ENCODE peak calls at places on chromosomes 16 and 17, in seven cellular contexts. B, I, J, W, D, P and A are unnamed samples.

GRCh38 chr16:15418206-15418605 is 16.2 kb upstream of the BMERB1 start:
- DNase-seq in W (no peak), I (no peak), J (no peak), P (no peak), B (no peak), D (no peak), A (no peak)

GRCh38 chr17:57257213-57257873 is 1.0 kb downstream of the MSI2 start:
- DNase-seq in I (no peak), P (no peak), D (no peak), W (no peak), B (peak), J (peak), A (no peak)

GRCh38 chr16:49200223-49200820 is 81.3 kb downstream of the CBLN1 start:
- DNase-seq in I (no peak), D (no peak), J (no peak), P (no peak), W (no peak), B (no peak), A (no peak)

GRCh38 chr17:78571329-78571728 is 5.9 kb downstream of the DNAH17 start:
- DNase-seq in I (no peak), W (no peak), P (no peak), D (no peak), B (no peak), J (no peak), A (no peak)

GRCh38 chr16:10521681-10522274 is 58.6 kb downstream of the EMP2 start:
- DNase-seq in J (peak), B (peak), W (no peak), P (no peak), I (peak), D (peak), A (peak)

GRCh38 chr17:78241277-78242023 is 10.0 kb downstream of the TMEM235 start:
- DNase-seq in B (peak), D (peak), I (peak), W (no peak), P (no peak), J (peak), A (peak)

GRCh38 chr17:44219126-44219635 is 294 bp downstream of the UBTF start:
- DNase-seq in D (peak), J (peak), P (no peak), W (no peak), B (peak), I (no peak), A (peak)

GRCh38 chr16:49458656-49459445 is 85.2 kb downstream of the C16orf78 start:
- DNase-seq in B (no peak), D (no peak), P (no peak), I (no peak), W (no peak), J (no peak), A (no peak)

GRCh38 chr17:31696703-31697325 is 162.2 kb downstream of the COPRS start:
- DNase-seq in W (no peak), J (no peak), B (no peak), P (no peak), D (no peak), I (no peak), A (no peak)

GRCh38 chr17:78129385-78130079 is 977 bp upstream of the TMC6 start:
- DNase-seq in W (no peak), J (no peak), P (no peak), D (no peak), B (no peak), I (no peak), A (no peak)

GRCh38 chr17:31480067-31480466 is 88.6 kb downstream of the RAB11FIP4 start:
- DNase-seq in I (no peak), P (no peak), B (no peak), D (no peak), W (no peak), J (no peak), A (no peak)

GRCh38 chr16:57424599-57424998 is 20.0 kb downstream of the CCL17 start:
- DNase-seq in I (no peak), W (no peak), P (no peak), J (no peak), B (no peak), D (no peak), A (no peak)

GRCh38 chr16:57426356-57426755 is 20.8 kb downstream of the CIAPIN1 start:
- DNase-seq in P (no peak), I (no peak), W (no peak), B (no peak), D (no peak), J (no peak), A (no peak)

GRCh38 chr16:57419506-57419905 is 14.9 kb downstream of the CCL17 start:
- DNase-seq in W (no peak), P (no peak), I (no peak), B (no peak), J (no peak), D (no peak), A (no peak)

GRCh38 chr16:57423152-57423551 is 18.6 kb downstream of the CCL17 start:
- DNase-seq in W (no peak), I (no peak), B (no peak), J (no peak), P (no peak), D (no peak), A (no peak)

GRCh38 chr16:57422026-57422944 is 17.7 kb downstream of the CCL17 start:
- DNase-seq in D (peak), P (no peak), I (no peak), J (peak), B (peak), W (no peak), A (peak)
- TF ChIP-seq JUND in D (no peak), P (no peak), I (no peak), J (peak), B (no peak), W (no peak), A (no peak)

GRCh38 chr17:47733047-47733413 is at the start of gene TBX21:
- DNase-seq in W (no peak), I (peak), P (no peak), B (peak), J (peak), D (peak), A (no peak)
- TF ChIP-seq JUND in W (no peak), I (no peak), P (no peak), B (no peak), J (no peak), D (no peak), A (no peak)

GRCh38 chr16:87945351-87946042 is 5.7 kb upstream of the BANP start:
- DNase-seq in W (no peak), P (no peak), J (no peak), B (peak), D (no peak), I (peak), A (peak)
- TF ChIP-seq JUND in W (no peak), P (no peak), J (no peak), B (no peak), D (no peak), I (no peak), A (no peak)

GRCh38 chr16:19846421-19846820 is 38.2 kb downstream of the GPRC5B start:
- DNase-seq in W (no peak), P (no peak), J (no peak), D (no peak), I (no peak), B (no peak), A (no peak)

GRCh38 chr16:19841184-19841583 is 43.5 kb downstream of the GPRC5B start:
- DNase-seq in P (no peak), W (no peak), D (no peak), I (no peak), B (no peak), J (no peak), A (no peak)

GRCh38 chr16:19843371-19843770 is 41.3 kb downstream of the GPRC5B start:
- DNase-seq in I (no peak), W (no peak), J (no peak), B (no peak), D (no peak), P (no peak), A (no peak)

GRCh38 chr16:19842758-19843157 is 41.9 kb downstream of the GPRC5B start:
- DNase-seq in J (no peak), P (no peak), I (no peak), D (no peak), B (no peak), W (no peak), A (no peak)

GRCh38 chr16:19844945-19845641 is 39.6 kb downstream of the GPRC5B start:
- DNase-seq in I (no peak), J (no peak), B (no peak), W (no peak), D (no peak), P (no peak), A (no peak)
- TF ChIP-seq JUND in I (no peak), J (peak), B (no peak), W (no peak), D (no peak), P (no peak), A (no peak)

GRCh38 chr16:83353241-83353640 is 454.5 kb upstream of the HSBP1 start:
- DNase-seq in P (no peak), J (no peak), W (no peak), B (no peak), D (no peak), I (no peak), A (no peak)

GRCh38 chr16:83350466-83350865 is 457.3 kb upstream of the HSBP1 start:
- DNase-seq in J (no peak), D (no peak), P (no peak), W (no peak), B (no peak), I (no peak), A (no peak)

GRCh38 chr16:83354015-83354414 is 453.8 kb upstream of the HSBP1 start:
- DNase-seq in B (no peak), D (no peak), P (no peak), W (no peak), I (no peak), J (no peak), A (no peak)

GRCh38 chr16:83348991-83349390 is 458.8 kb upstream of the HSBP1 start:
- DNase-seq in B (no peak), I (no peak), D (no peak), J (no peak), P (no peak), W (no peak), A (no peak)

DNA sequence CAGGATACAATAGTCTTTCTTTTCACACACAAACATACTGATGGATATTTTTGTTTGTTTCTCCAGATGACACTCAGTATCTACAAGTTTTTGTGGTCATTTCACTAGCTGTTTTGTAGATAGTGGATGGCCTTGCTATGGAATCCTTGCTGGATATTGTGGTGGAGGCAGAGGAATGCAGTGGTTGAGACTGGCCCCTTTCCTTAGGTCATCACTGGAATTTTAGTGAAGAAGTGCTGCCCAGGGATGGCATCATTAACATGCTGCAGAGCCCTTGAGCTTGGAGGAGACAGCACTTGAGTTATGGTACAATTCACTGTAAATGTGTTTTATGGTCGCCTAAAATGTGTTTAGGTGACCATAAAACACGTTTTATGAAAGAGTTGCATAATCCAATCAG is 455.9 kb upstream of the HSBP1 start:
- DNase-seq in P (no peak), J (no peak), B (no peak), D (no peak), W (no peak), I (no peak), A (no peak)
- TF ChIP-seq JUND in P (no peak), J (no peak), B (no peak), D (no peak), W (no peak), I (no peak), A (no peak)

GRCh38 chr17:68248199-68248825 is 469 bp downstream of the AMZ2 start:
- DNase-seq in J (no peak), P (no peak), B (no peak), I (no peak), D (no peak), W (no peak), A (peak)
- TF ChIP-seq JUND in J (no peak), P (no peak), B (no peak), I (no peak), D (no peak), W (no peak), A (no peak)

GRCh38 chr17:17328251-17328650 is 25.1 kb downstream of the NT5M start:
- DNase-seq in D (no peak), P (no peak), B (no peak), W (no peak), I (no peak), J (no peak), A (no peak)

GRCh38 chr17:17324616-17325015 is 21.4 kb downstream of the NT5M start:
- DNase-seq in J (no peak), B (no peak), W (no peak), I (no peak), D (no peak), P (no peak), A (no peak)

GRCh38 chr17:17326275-17326875 is 23.2 kb downstream of the NT5M start:
- DNase-seq in J (no peak), I (no peak), P (no peak), D (no peak), W (no peak), B (no peak), A (no peak)

GRCh38 chr17:17325228-17325627 is 22.1 kb downstream of the NT5M start:
- DNase-seq in J (no peak), W (no peak), P (no peak), I (no peak), B (no peak), D (no peak), A (no peak)

DNA sequence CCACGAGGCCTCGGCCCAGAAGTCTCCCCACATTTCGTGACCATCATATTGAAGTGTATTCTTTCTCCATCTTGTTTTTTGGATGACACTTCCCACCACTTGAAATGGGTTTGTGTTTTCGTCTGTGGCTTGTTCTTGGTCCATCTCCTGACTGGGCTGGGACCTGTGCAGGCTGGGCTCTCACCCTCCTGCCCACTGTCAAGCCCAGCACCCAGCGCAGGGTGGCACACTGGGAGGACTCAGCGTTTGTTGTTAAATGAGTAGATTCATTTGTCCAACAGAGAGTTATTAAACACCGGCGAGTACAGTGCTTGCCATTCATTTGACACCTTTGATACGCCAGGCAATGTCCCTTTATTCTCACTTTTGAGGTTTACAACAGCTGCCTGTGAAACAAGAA is 22.6 kb downstream of the NT5M start:
- DNase-seq in J (no peak), P (no peak), W (no peak), D (no peak), B (no peak), I (no peak), A (no peak)
- TF ChIP-seq JUND in J (no peak), P (no peak), W (no peak), D (no peak), B (no peak), I (no peak), A (no peak)

DNA sequence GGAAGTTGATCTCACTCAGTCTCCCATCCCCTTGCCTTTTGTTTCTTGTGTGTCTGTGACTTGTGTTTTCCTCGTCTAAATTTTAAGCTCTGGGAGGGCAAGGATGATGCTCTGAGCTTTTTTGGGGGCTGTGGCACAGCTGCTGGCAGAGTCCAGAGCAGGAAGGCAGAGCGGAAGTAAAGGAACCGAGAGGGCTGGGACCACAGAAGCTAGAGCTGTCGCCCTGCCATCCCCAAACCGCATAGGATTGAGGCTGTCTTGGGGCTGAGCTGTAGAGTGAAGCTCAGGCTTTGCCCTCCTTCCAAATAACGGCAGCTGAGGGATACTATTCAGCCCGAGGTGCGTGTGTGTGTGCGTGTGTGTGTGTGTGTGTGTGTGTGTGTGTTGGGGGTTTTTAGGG is 3.8 kb upstream of the DNAH2 start:
- DNase-seq in I (no peak), J (no peak), P (no peak), B (no peak), W (no peak), D (no peak), A (no peak)
- TF ChIP-seq JUND in I (no peak), J (no peak), P (no peak), B (no peak), W (no peak), D (no peak), A (no peak)

DNA sequence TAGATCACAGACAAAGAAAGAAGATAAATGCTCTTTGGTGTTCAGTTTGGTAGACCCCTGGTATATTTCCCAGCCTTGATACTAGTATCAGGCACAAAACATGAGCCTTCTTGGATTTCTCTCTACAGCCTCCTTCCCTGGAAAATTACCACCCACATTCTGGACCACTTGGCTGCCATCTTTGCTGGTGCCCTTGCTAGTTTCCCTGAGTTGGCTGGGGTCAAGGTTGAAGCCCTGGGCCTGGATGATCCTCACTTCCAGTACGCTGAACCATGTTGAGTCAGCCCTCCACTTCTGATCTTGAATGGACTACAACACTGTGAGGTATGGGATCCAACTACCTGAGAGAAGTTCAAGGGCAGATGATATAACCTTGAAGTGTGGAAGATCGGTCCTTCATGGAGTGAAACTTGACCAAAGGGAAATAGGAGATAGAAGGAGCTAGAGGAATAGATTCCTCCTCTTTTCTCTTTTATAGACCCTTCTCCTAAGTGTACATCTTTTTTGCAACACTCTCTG is 501.4 kb downstream of the TMEM114 start:
- DNase-seq in I (no peak), D (no peak), J (no peak), W (no peak), P (no peak), B (no peak), A (no peak)
- TF ChIP-seq JUND in I (no peak), D (no peak), J (no peak), W (no peak), P (no peak), B (no peak), A (no peak)